ENCODE peak calls at places on chromosomes 13 and 19, in four cellular contexts. C is mesendoderm, Y is mesenchymal stem cell, V is IMR-90. K is an unnamed sample.
A peak's percentile ranks its signal among the peaks of the same experiment; 100 is the strongest.

GRCh38 chr19:2603320-2603719 is 99.2 kb downstream of the GNG7 start:
- DNase-seq in C (peak; percentile 85), V (no peak), Y (no peak), K (no peak)

GRCh38 chr13:73842621-73843020 is 291.6 kb downstream of the KLF12 start:
- DNase-seq in V (peak; percentile 37), Y (no peak), C (no peak), K (no peak)

GRCh38 chr19:24033962-24034342 is 53.0 kb upstream of the ZNF254 start:
- DNase-seq in C (peak; percentile 60), Y (peak; percentile 76), V (peak; percentile 71), K (peak; percentile 15)

GRCh38 chr13:109592776-109593175 is 193.6 kb downstream of the IRS2 start:
- DNase-seq in V (no peak), Y (no peak), C (no peak), K (no peak)

GRCh38 chr19:39746836-39747529 is 9.2 kb upstream of the CLC start:
- DNase-seq in V (no peak), Y (no peak), C (peak; percentile 42), K (no peak)

GRCh38 chr13:92716749-92717148 is 509.9 kb upstream of the GPC6 start:
- DNase-seq in V (peak; percentile 19), C (peak; percentile 11), Y (peak; percentile 31), K (no peak)

GRCh38 chr13:97226013-97226412 is 3.9 kb downstream of the MBNL2 start:
- DNase-seq in C (no peak), Y (no peak), V (no peak), K (no peak)

GRCh38 chr13:22744688-22745452 is 435.9 kb upstream of the SGCG start:
- DNase-seq in Y (no peak), C (no peak), V (no peak), K (no peak)

GRCh38 chr19:41298327-41298964 is 11.5 kb upstream of the CCDC97 start:
- DNase-seq in V (peak; percentile 82), Y (peak; percentile 99), C (peak; percentile 80), K (no peak)

GRCh38 chr13:52651880-52652169 is 811 bp upstream of the SUGT1 start:
- DNase-seq in V (no peak), Y (no peak), C (no peak), K (no peak)

GRCh38 chr13:74145249-74145970 is 11.2 kb upstream of the KLF12 start:
- DNase-seq in Y (peak; percentile 70), V (peak; percentile 91), C (no peak), K (no peak)

GRCh38 chr13:20495087-20496023 is 30.3 kb downstream of the CRYL1 start:
- DNase-seq in C (peak; percentile 60), Y (peak; percentile 70), V (peak; percentile 72), K (peak; percentile 51)

GRCh38 chr13:96984061-96984508 is 10.2 kb downstream of the OXGR1 start:
- DNase-seq in V (no peak), Y (peak; percentile 6), C (peak; percentile 68), K (no peak)

GRCh38 chr19:8610041-8610927 is at the start of gene ADAMTS10:
- DNase-seq in Y (no peak), V (peak; percentile 43), C (peak; percentile 67), K (no peak)

GRCh38 chr13:114062341-114062740 is 70.1 kb downstream of the RASA3 start:
- DNase-seq in V (no peak), C (no peak), Y (no peak), K (no peak)

GRCh38 chr19:54105796-54106195 is 3.1 kb downstream of the NDUFA3 start:
- DNase-seq in Y (no peak), V (no peak), C (no peak), K (no peak)

GRCh38 chr13:112928958-112929777 is 39.8 kb upstream of the MCF2L start:
- DNase-seq in Y (peak; percentile 20), V (peak; percentile 28), C (peak; percentile 29), K (no peak)

GRCh38 chr19:2686347-2686746 is 16.1 kb downstream of the GNG7 start:
- DNase-seq in V (no peak), C (no peak), Y (no peak), K (no peak)

GRCh38 chr19:58572818-58573657 is at the start of gene MZF1:
- DNase-seq in Y (peak; percentile 100), C (peak; percentile 100), V (peak; percentile 100), K (peak; percentile 100)

GRCh38 chr19:37218592-37218935 is 550 bp downstream of the ZNF383 start:
- DNase-seq in C (no peak), V (peak; percentile 39), Y (peak; percentile 82), K (no peak)
- H4K8ac ChIP-seq in C (peak overlapping the region; percentile 6), V (peak overlapping the region; percentile 100), Y (peak overlapping the region; percentile 52), K (no peak overlapping the region)

GRCh38 chr19:36850646-36851442 is at the start of gene ZNF345:
- DNase-seq in C (peak; percentile 99), V (peak; percentile 94), Y (peak; percentile 97), K (peak; percentile 95)
- H2BK120ac ChIP-seq in C (no peak within 1 kb of the TSS), V (peak within 1 kb of the TSS; percentile 30), Y (no peak within 1 kb of the TSS), K (peak within 1 kb of the TSS; percentile 67)

GRCh38 chr13:50152224-50152623 is 137.0 kb downstream of the KCNRG start:
- DNase-seq in C (no peak), V (no peak), Y (no peak), K (no peak)
- H3K4me3 ChIP-seq in C (no peak overlapping the region), V (no peak overlapping the region), Y (peak overlapping the region; percentile 71), K (no peak overlapping the region)

GRCh38 chr19:10701955-10702307 is 692 bp downstream of the QTRT1 start:
- DNase-seq in Y (peak; percentile 40), C (peak; percentile 77), V (no peak), K (peak; percentile 38)
- H4K8ac ChIP-seq in Y (peak overlapping the region; percentile 93), C (no peak overlapping the region), V (peak overlapping the region; percentile 61), K (no peak overlapping the region)

GRCh38 chr19:506404-507285 is 652 bp upstream of the TPGS1 start:
- DNase-seq in V (peak; percentile 84), Y (peak; percentile 91), C (peak; percentile 100), K (no peak)
- H2BK120ac ChIP-seq in V (peak overlapping the region; percentile 91), Y (peak overlapping the region; percentile 96), C (peak overlapping the region; percentile 10), K (peak overlapping the region; percentile 35)

GRCh38 chr13:44141725-44142539 is 231.7 kb upstream of the SERP2 start:
- DNase-seq in C (peak; percentile 97), Y (peak; percentile 97), V (peak; percentile 90), K (peak; percentile 96)

GRCh38 chr13:44142540-44142867 is 231.1 kb upstream of the SERP2 start:
- DNase-seq in C (no peak), V (no peak), Y (no peak), K (no peak)

GRCh38 chr13:44140146-44140545 is 233.5 kb upstream of the SERP2 start:
- DNase-seq in C (peak; percentile 27), Y (no peak), V (no peak), K (no peak)

GRCh38 chr13:44141213-44141724 is 232.4 kb upstream of the SERP2 start:
- DNase-seq in Y (no peak), C (peak; percentile 73), V (no peak), K (no peak)

GRCh38 chr13:44142911-44143665 is 230.5 kb upstream of the SERP2 start:
- DNase-seq in V (peak; percentile 49), Y (peak; percentile 47), C (peak; percentile 86), K (no peak)
- H3K4me3 ChIP-seq in V (no peak overlapping the region), Y (peak overlapping the region; percentile 79), C (no peak overlapping the region), K (no peak overlapping the region)

GRCh38 chr19:35613574-35613973 is 1.0 kb downstream of the HAUS5 start:
- DNase-seq in Y (no peak), C (no peak), V (no peak), K (no peak)
- H4K8ac ChIP-seq in Y (no peak overlapping the region), C (no peak overlapping the region), V (no peak overlapping the region), K (no peak overlapping the region)

GRCh38 chr19:5698635-5699422 is 8.7 kb downstream of the RPL36 start:
- DNase-seq in V (no peak), C (no peak), Y (no peak), K (no peak)
- H2BK120ac ChIP-seq in V (no peak overlapping the region), C (no peak overlapping the region), Y (no peak overlapping the region), K (no peak overlapping the region)

GRCh38 chr19:4473708-4474503 is 1.8 kb downstream of the HDGFL2 start:
- DNase-seq in V (no peak), Y (no peak), C (peak; percentile 58), K (no peak)

GRCh38 chr19:4473011-4473410 is 914 bp downstream of the HDGFL2 start:
- DNase-seq in V (no peak), Y (no peak), C (no peak), K (no peak)

GRCh38 chr19:4477034-4477801 is 5.1 kb downstream of the HDGFL2 start:
- DNase-seq in C (no peak), Y (no peak), V (no peak), K (no peak)

GRCh38 chr19:4472174-4472974 is at the start of gene HDGFL2:
- DNase-seq in V (no peak), Y (no peak), C (no peak), K (no peak)

DNA sequence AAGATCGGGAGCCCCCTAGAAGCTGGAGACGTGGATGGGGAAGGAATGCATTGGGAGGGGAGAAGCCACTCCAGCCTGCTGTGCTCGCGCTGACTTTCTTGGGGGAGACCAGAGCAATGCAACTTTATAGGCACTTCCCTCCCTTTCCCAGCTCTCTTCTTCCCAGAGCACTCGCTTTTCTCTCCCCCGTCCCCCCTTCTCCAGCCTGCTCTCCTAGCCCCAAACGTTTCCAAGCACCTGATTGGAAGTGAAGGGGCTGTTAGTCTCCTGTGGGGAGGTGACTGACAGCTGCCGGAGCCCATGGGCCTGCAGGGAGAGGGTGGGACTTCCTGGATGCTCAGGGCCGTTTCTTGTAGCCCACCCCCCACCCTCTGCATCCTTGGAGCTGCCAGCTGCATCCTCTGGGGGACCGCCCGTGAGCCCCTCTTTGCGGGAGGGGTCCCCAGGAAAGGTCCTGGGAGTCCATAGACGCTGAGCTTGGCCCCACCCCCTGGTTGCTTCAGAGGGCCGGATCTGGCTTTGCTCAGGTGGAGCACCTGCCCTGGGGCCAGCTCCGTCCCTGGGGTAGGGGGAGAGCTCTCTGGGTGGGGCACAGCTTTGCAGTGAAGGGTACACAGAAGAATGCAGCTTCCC is 2.5 kb downstream of the HDGFL2 start:
- DNase-seq in Y (peak; percentile 78), V (peak; percentile 68), C (peak; percentile 94), K (peak; percentile 77)
- H3K4me3 ChIP-seq in Y (peak overlapping the region; percentile 86), V (peak overlapping the region; percentile 43), C (peak overlapping the region; percentile 67), K (peak overlapping the region; percentile 75)

DNA sequence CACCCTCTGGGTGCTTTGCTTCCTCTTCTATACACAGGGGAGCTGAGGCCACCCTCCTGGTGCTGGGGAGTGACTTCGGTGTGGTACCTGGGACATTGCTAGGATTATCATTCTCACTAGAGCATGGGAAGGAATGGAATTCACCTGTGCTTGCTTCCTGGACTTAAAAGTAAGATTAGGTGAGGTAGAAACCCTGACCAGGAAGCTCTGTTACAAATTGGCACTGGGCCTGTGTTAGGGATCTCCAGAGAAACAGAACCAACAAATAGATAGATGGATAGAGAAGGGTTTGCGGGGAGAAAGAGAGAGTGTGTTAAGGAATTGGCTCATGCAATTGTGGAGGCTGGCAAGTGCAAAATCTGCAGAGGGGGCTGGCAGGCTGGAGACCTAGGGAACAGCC is 13.9 kb upstream of the SIAH3 start:
- DNase-seq in Y (no peak), V (no peak), C (no peak), K (no peak)
- H4K8ac ChIP-seq in Y (no peak overlapping the region), V (no peak overlapping the region), C (no peak overlapping the region), K (no peak overlapping the region)

K was measured in neuronal stem cell.